ENCODE peak calls at places on chromosomes 3 and 15, in eight cellular contexts. E is kidney, J is cardiac muscle cell, M is prostate gland, H is lower leg skin, X is PC-9, Z is Peyer's patch, V is A549. K is an unnamed sample.

GRCh38 chr15:92797168-92798052 is 102.7 kb upstream of the CHD2 start:
- DNase-seq in E (no peak), J (peak), M (peak), H (peak), X (no peak), Z (peak), V (peak), K (no peak)

GRCh38 chr3:195162033-195162669 is 108.8 kb downstream of the XXYLT1 start:
- DNase-seq in E (peak), J (no peak), M (no peak), H (no peak), X (no peak), Z (peak), V (no peak), K (no peak)

GRCh38 chr3:58034738-58035511 is 26.7 kb downstream of the FLNB start:
- DNase-seq in E (no peak), J (no peak), M (no peak), H (no peak), X (no peak), Z (no peak), V (no peak), K (peak)

GRCh38 chr3:5332270-5332956 is 144.9 kb downstream of the EDEM1 start:
- DNase-seq in E (no peak), J (no peak), M (no peak), H (no peak), X (no peak), Z (no peak), V (no peak), K (no peak)

GRCh38 chr15:93985173-93985572 is 246.2 kb upstream of the MCTP2 start:
- DNase-seq in E (no peak), J (no peak), M (no peak), H (no peak), X (no peak), Z (no peak), V (no peak), K (no peak)

GRCh38 chr3:38031022-38031994 is 1.9 kb upstream of the PLCD1 start:
- DNase-seq in E (peak), J (peak), M (peak), H (peak), X (peak), Z (peak), V (peak), K (no peak)

GRCh38 chr3:63353383-63353782 is 75.3 kb downstream of the SYNPR start:
- DNase-seq in E (no peak), J (peak), M (no peak), H (no peak), X (no peak), Z (no peak), V (no peak), K (no peak)

GRCh38 chr3:99895706-99896441 is 78.2 kb downstream of the CMSS1 start:
- DNase-seq in E (no peak), J (peak), M (no peak), H (no peak), X (peak), Z (no peak), V (peak), K (no peak)

GRCh38 chr15:80170596-80170995 is 17.8 kb downstream of the FAH start:
- DNase-seq in E (no peak), J (no peak), M (no peak), H (no peak), X (no peak), Z (no peak), V (no peak), K (no peak)

GRCh38 chr15:65653781-65654521 is 32.2 kb downstream of the SLC24A1 start:
- DNase-seq in E (no peak), J (peak), M (no peak), H (no peak), X (no peak), Z (no peak), V (no peak), K (no peak)

GRCh38 chr3:178966299-178967183 is 105.1 kb downstream of the ZMAT3 start:
- DNase-seq in E (no peak), J (peak), M (no peak), H (no peak), X (no peak), Z (no peak), V (no peak), K (peak)

GRCh38 chr3:151345854-151346253 is 16.5 kb upstream of the P2RY13 start:
- DNase-seq in E (no peak), J (peak), M (peak), H (peak), X (no peak), Z (no peak), V (no peak), K (no peak)

GRCh38 chr3:107431048-107431297 is 53.7 kb downstream of the CCDC54 start:
- DNase-seq in E (no peak), J (no peak), M (peak), H (no peak), X (no peak), Z (no peak), V (no peak), K (no peak)

GRCh38 chr3:12343091-12343494 is 54.2 kb downstream of the PPARG start:
- DNase-seq in E (no peak), J (no peak), M (no peak), H (no peak), X (no peak), Z (no peak), V (no peak), K (no peak)

GRCh38 chr3:128145279-128145678 is 8.0 kb upstream of the EEFSEC start:
- DNase-seq in E (no peak), J (no peak), M (no peak), H (peak), X (no peak), Z (no peak), V (no peak), K (no peak)

GRCh38 chr3:162729686-162730085 is 1233.1 kb downstream of the OTOL1 start:
- DNase-seq in E (no peak), J (no peak), M (no peak), H (no peak), X (no peak), Z (no peak), V (no peak), K (no peak)

GRCh38 chr3:142993958-142994442 is 7.4 kb upstream of the U2SURP start:
- DNase-seq in E (no peak), J (peak), M (no peak), H (peak), X (peak), Z (peak), V (peak), K (no peak)

GRCh38 chr15:72184165-72184811 is 13.3 kb downstream of the GRAMD2A start:
- DNase-seq in E (peak), J (peak), M (no peak), H (no peak), X (peak), Z (no peak), V (peak), K (no peak)

GRCh38 chr3:8769088-8769822 is at the start of gene OXTR:
- DNase-seq in E (peak), J (peak), M (peak), H (no peak), X (peak), Z (peak), V (peak), K (no peak)

GRCh38 chr3:3464131-3464530 is 284.6 kb upstream of the CRBN start:
- DNase-seq in E (no peak), J (no peak), M (no peak), H (no peak), X (no peak), Z (no peak), V (no peak), K (no peak)

GRCh38 chr3:102235679-102236078 is 199.1 kb upstream of the ZPLD1 start:
- DNase-seq in E (no peak), J (peak), M (no peak), H (no peak), X (no peak), Z (no peak), V (no peak), K (no peak)

GRCh38 chr3:195897853-195898415 is 10.4 kb downstream of the TNK2 start:
- DNase-seq in E (peak), J (no peak), M (no peak), H (no peak), X (peak), Z (no peak), V (no peak), K (no peak)

GRCh38 chr3:156323466-156323865 is 203.1 kb downstream of the KCNAB1 start:
- DNase-seq in E (no peak), J (peak), M (no peak), H (no peak), X (no peak), Z (no peak), V (no peak), K (no peak)

GRCh38 chr15:39969871-39970270 is 36.0 kb downstream of the EIF2AK4 start:
- DNase-seq in E (no peak), J (peak), M (no peak), H (peak), X (peak), Z (peak), V (no peak), K (no peak)

DNA sequence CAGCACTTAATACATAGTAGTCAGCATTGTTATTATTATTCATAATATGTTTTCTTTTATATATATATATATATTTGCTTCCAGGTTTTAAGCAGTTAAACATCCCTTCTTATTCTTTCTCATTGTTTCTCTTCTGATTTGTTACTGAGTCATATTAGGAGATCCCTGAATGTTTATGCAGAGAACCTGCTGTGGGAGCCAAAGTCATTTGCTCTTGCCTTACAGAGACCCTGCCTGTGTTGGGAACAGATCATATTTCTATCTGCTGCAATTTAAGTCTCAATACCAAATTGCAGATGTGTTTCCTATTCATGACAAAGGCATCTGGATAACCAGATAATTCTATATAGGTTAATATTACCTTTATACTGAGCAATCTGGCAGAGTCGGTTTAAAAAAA is 323.0 kb upstream of the UMPS start:
- DNase-seq in E (no peak), J (no peak), M (no peak), H (no peak), X (no peak), Z (no peak), V (no peak), K (no peak)
- H3K4me3 ChIP-seq in E (no peak), J (no peak), M (no peak), H (no peak), X (no peak), Z (no peak), V (no peak), K (no peak)

GRCh38 chr15:99368743-99369142 is 117.5 kb downstream of the LRRC28 start:
- DNase-seq in E (no peak), J (no peak), M (no peak), H (no peak), X (no peak), Z (no peak), V (no peak), K (no peak)

GRCh38 chr15:99369250-99369649 is 118.0 kb downstream of the LRRC28 start:
- DNase-seq in E (no peak), J (no peak), M (no peak), H (no peak), X (no peak), Z (no peak), V (no peak), K (no peak)

GRCh38 chr15:99366013-99366412 is 114.7 kb downstream of the LRRC28 start:
- DNase-seq in E (no peak), J (no peak), M (no peak), H (no peak), X (no peak), Z (no peak), V (no peak), K (no peak)

DNA sequence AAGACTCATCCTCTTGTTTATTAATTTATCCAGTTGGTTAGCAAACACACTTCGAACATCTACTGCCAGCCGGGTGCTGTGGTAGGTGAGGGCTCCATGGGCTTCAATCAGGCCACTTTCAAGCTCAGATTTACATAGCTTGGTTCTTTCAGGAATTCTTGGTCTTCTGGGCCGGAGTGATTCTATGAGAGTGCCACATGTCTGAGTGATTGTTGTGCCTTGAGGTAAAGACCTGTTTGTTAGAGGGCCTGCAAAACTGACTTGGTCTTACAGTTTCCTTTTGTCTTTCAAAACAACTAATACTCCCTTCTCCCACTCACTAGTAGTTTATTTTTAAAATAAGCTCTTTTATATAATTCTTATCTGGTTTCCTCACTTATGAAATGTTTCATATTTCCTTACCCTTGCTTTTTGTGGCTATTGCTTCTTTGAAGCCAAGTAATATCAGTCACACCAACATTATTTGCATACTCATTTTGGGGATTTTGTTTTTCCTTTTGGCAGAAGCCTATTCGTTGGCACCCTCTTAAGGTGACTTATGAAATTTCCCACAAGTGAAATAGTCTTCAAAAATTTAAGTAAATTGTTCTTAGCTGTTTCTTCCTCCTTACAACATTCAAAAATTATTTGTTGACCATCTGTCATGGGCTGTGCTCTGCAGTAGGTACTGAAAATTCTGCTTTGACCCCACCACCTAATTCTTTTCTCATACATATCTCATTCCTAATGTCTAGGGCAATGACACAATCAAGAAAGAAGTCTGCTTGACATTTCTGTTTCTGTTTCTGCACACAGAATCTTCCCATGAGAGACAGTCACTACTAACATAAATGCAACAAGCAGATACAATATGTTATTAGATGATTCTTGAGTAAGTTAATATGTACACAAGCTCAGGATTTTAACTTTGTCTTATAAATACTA is 120.2 kb downstream of the LRRC28 start:
- DNase-seq in E (no peak), J (peak), M (no peak), H (no peak), X (no peak), Z (no peak), V (no peak), K (peak)
- TF ChIP-seq CTCF in E (no peak), J (no peak), M (no peak), H (no peak), X (no peak), Z (no peak), V (peak), K (peak)

GRCh38 chr3:50261505-50261904 is 7.4 kb upstream of the SEMA3B start:
- DNase-seq in E (no peak), J (no peak), M (no peak), H (no peak), X (no peak), Z (no peak), V (no peak), K (no peak)

GRCh38 chr3:50262778-50263177 is 6.2 kb upstream of the SEMA3B start:
- DNase-seq in E (no peak), J (no peak), M (no peak), H (no peak), X (no peak), Z (no peak), V (no peak), K (no peak)

GRCh38 chr3:50260027-50260941 is 8.7 kb upstream of the SEMA3B start:
- DNase-seq in E (peak), J (peak), M (peak), H (peak), X (peak), Z (peak), V (peak), K (no peak)

GRCh38 chr3:50259432-50260026 is 9.4 kb upstream of the SEMA3B start:
- DNase-seq in E (no peak), J (no peak), M (no peak), H (no peak), X (no peak), Z (no peak), V (no peak), K (no peak)

DNA sequence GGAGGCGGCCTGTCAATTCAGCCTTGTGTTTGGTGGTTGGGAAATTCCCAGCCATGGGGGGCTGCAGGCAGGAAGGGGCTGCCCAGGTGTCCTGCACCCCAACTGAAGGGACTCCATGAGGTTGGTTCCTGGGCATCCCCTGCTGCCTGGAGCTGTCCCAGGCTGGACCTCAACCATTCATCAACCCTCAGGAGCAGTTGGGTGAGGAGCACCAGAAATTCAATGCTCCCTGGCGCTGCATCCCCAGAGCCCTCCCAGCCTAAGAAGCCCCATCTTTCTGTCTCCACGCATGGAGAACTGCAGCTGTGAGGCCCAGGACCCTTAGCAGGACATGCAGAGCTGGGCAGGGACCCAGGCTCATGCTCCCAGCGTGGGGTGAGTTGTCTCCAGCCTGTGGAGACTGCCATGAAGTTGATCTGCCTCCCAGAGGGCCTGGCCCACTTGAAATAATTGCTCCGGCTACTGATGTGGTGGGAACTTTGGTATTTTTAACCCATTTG is 8.0 kb upstream of the SEMA3B start:
- DNase-seq in E (no peak), J (no peak), M (no peak), H (no peak), X (no peak), Z (no peak), V (no peak), K (no peak)
- H3K4me3 ChIP-seq in E (peak), J (no peak), M (peak), H (no peak), X (peak), Z (peak), V (peak), K (no peak)

DNA sequence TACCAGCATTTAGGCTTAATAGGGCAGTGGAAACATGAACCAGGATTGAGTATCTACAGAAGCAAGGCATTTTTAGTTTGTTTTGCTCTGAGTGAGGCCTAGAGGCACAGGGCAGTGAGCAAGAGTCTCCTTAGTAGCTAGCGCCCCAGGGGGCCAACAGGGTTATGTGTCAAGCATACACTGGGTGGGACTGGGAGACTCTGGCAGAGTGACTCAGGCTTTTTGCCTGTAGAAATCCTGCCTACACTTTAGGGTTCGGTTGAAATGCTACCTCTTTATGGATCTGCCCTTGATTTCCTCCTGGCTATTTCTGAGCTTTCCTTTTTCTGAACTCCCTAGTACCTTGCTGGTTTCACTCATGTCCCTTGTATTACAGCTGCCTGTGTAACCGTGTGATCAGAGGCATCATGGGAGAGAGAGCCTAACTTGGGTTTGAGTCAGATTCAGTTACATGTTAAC is 72.2 kb downstream of the TOP2B start:
- DNase-seq in E (peak), J (peak), M (no peak), H (no peak), X (peak), Z (no peak), V (peak), K (no peak)
- TF ChIP-seq CTCF in E (no peak), J (peak), M (no peak), H (no peak), X (no peak), Z (no peak), V (peak), K (peak)

K was measured in GM12864.